ENCODE peak calls at places on chromosome 18, in seven cellular contexts. One of them, this sample, is unnamed.

GRCh38 chr18:68102117-68102516 is 585.6 kb upstream of the DSEL start:
- DNase-seq in activated CD8-positive, alpha-beta T cell treated with anti-CD3 and anti-CD28 coated beads for 36 hours: no peak
- DNase-seq in HCT116: no peak
- DNase-seq in B cell: no peak
- DNase-seq in brain microvascular endothelial cell: no peak
- DNase-seq in psoas muscle: no peak
- DNase-seq in heart left ventricle: no peak
- DNase-seq in this sample: no peak

GRCh38 chr18:61322265-61322873 is 10.9 kb upstream of the CDH20 start:
- DNase-seq in heart left ventricle: peak
- DNase-seq in psoas muscle: peak
- DNase-seq in HCT116: peak
- DNase-seq in brain microvascular endothelial cell: peak
- DNase-seq in B cell: peak
- DNase-seq in activated CD8-positive, alpha-beta T cell treated with anti-CD3 and anti-CD28 coated beads for 36 hours: peak
- DNase-seq in this sample: no peak

GRCh38 chr18:73677458-73677857 is 470.2 kb downstream of the FBXO15 start:
- DNase-seq in HCT116: no peak
- DNase-seq in psoas muscle: no peak
- DNase-seq in activated CD8-positive, alpha-beta T cell treated with anti-CD3 and anti-CD28 coated beads for 36 hours: no peak
- DNase-seq in brain microvascular endothelial cell: no peak
- DNase-seq in B cell: no peak
- DNase-seq in heart left ventricle: no peak
- DNase-seq in this sample: no peak

GRCh38 chr18:35949903-35950627 is 22.4 kb upstream of the RMP24 start:
- DNase-seq in HCT116: no peak
- DNase-seq in brain microvascular endothelial cell: peak
- DNase-seq in activated CD8-positive, alpha-beta T cell treated with anti-CD3 and anti-CD28 coated beads for 36 hours: peak
- DNase-seq in psoas muscle: peak
- DNase-seq in heart left ventricle: peak
- DNase-seq in B cell: peak
- DNase-seq in this sample: no peak

GRCh38 chr18:3667255-3668137 is 217.5 kb downstream of the TGIF1 start:
- DNase-seq in heart left ventricle: no peak
- DNase-seq in HCT116: no peak
- DNase-seq in psoas muscle: no peak
- DNase-seq in B cell: no peak
- DNase-seq in brain microvascular endothelial cell: no peak
- DNase-seq in activated CD8-positive, alpha-beta T cell treated with anti-CD3 and anti-CD28 coated beads for 36 hours: no peak
- DNase-seq in this sample: no peak

GRCh38 chr18:36312806-36313395 is 15.4 kb downstream of the FHOD3 start:
- DNase-seq in psoas muscle: peak
- DNase-seq in HCT116: no peak
- DNase-seq in heart left ventricle: no peak
- DNase-seq in B cell: no peak
- DNase-seq in brain microvascular endothelial cell: peak
- DNase-seq in activated CD8-positive, alpha-beta T cell treated with anti-CD3 and anti-CD28 coated beads for 36 hours: no peak
- DNase-seq in this sample: no peak

GRCh38 chr18:35525795-35526475 is 28.2 kb upstream of the INO80C start:
- DNase-seq in psoas muscle: no peak
- DNase-seq in HCT116: no peak
- DNase-seq in brain microvascular endothelial cell: no peak
- DNase-seq in B cell: no peak
- DNase-seq in heart left ventricle: peak
- DNase-seq in activated CD8-positive, alpha-beta T cell treated with anti-CD3 and anti-CD28 coated beads for 36 hours: no peak
- DNase-seq in this sample: no peak

GRCh38 chr18:35811896-35812295 is 160.6 kb upstream of the RMP24 start:
- DNase-seq in B cell: no peak
- DNase-seq in heart left ventricle: no peak
- DNase-seq in psoas muscle: no peak
- DNase-seq in activated CD8-positive, alpha-beta T cell treated with anti-CD3 and anti-CD28 coated beads for 36 hours: no peak
- DNase-seq in brain microvascular endothelial cell: no peak
- DNase-seq in HCT116: no peak
- DNase-seq in this sample: no peak

GRCh38 chr18:60196818-60197217 is 175.8 kb downstream of the MC4R start:
- DNase-seq in heart left ventricle: no peak
- DNase-seq in HCT116: no peak
- DNase-seq in psoas muscle: no peak
- DNase-seq in brain microvascular endothelial cell: no peak
- DNase-seq in activated CD8-positive, alpha-beta T cell treated with anti-CD3 and anti-CD28 coated beads for 36 hours: no peak
- DNase-seq in B cell: no peak
- DNase-seq in this sample: no peak

GRCh38 chr18:41324934-41325333 is 630.1 kb upstream of the PIK3C3 start:
- DNase-seq in B cell: no peak
- DNase-seq in brain microvascular endothelial cell: no peak
- DNase-seq in heart left ventricle: no peak
- DNase-seq in psoas muscle: no peak
- DNase-seq in HCT116: no peak
- DNase-seq in activated CD8-positive, alpha-beta T cell treated with anti-CD3 and anti-CD28 coated beads for 36 hours: no peak
- DNase-seq in this sample: no peak

GRCh38 chr18:9870431-9871023 is 15.2 kb upstream of the TXNDC2 start:
- DNase-seq in psoas muscle: no peak
- DNase-seq in activated CD8-positive, alpha-beta T cell treated with anti-CD3 and anti-CD28 coated beads for 36 hours: no peak
- DNase-seq in B cell: no peak
- DNase-seq in HCT116: no peak
- DNase-seq in brain microvascular endothelial cell: no peak
- DNase-seq in heart left ventricle: no peak
- DNase-seq in this sample: no peak

GRCh38 chr18:8826971-8827370 is 121.6 kb downstream of the MTCL1 start:
- DNase-seq in heart left ventricle: no peak
- DNase-seq in psoas muscle: no peak
- DNase-seq in B cell: no peak
- DNase-seq in HCT116: no peak
- DNase-seq in brain microvascular endothelial cell: no peak
- DNase-seq in activated CD8-positive, alpha-beta T cell treated with anti-CD3 and anti-CD28 coated beads for 36 hours: no peak
- DNase-seq in this sample: no peak

GRCh38 chr18:55509631-55510372 is 78.2 kb downstream of the TCF4 start:
- DNase-seq in psoas muscle: no peak
- DNase-seq in activated CD8-positive, alpha-beta T cell treated with anti-CD3 and anti-CD28 coated beads for 36 hours: no peak
- DNase-seq in brain microvascular endothelial cell: peak
- DNase-seq in HCT116: no peak
- DNase-seq in B cell: no peak
- DNase-seq in heart left ventricle: no peak
- DNase-seq in this sample: no peak

GRCh38 chr18:74175658-74176057 is 27.3 kb downstream of the TIMM21 start:
- DNase-seq in brain microvascular endothelial cell: no peak
- DNase-seq in HCT116: no peak
- DNase-seq in heart left ventricle: no peak
- DNase-seq in B cell: no peak
- DNase-seq in psoas muscle: no peak
- DNase-seq in activated CD8-positive, alpha-beta T cell treated with anti-CD3 and anti-CD28 coated beads for 36 hours: no peak
- DNase-seq in this sample: no peak

GRCh38 chr18:48519431-48520100 is 19.3 kb upstream of the CTIF start:
- DNase-seq in HCT116: no peak
- DNase-seq in B cell: no peak
- DNase-seq in brain microvascular endothelial cell: no peak
- DNase-seq in psoas muscle: no peak
- DNase-seq in activated CD8-positive, alpha-beta T cell treated with anti-CD3 and anti-CD28 coated beads for 36 hours: no peak
- DNase-seq in heart left ventricle: no peak
- DNase-seq in this sample: no peak

GRCh38 chr18:6203791-6204190 is 210.9 kb downstream of the L3MBTL4 start:
- DNase-seq in B cell: no peak
- DNase-seq in brain microvascular endothelial cell: no peak
- DNase-seq in activated CD8-positive, alpha-beta T cell treated with anti-CD3 and anti-CD28 coated beads for 36 hours: no peak
- DNase-seq in heart left ventricle: no peak
- DNase-seq in psoas muscle: no peak
- DNase-seq in HCT116: no peak
- DNase-seq in this sample: no peak

GRCh38 chr18:24846133-24846532 is 385.7 kb downstream of the HRH4 start:
- DNase-seq in activated CD8-positive, alpha-beta T cell treated with anti-CD3 and anti-CD28 coated beads for 36 hours: no peak
- DNase-seq in psoas muscle: no peak
- DNase-seq in brain microvascular endothelial cell: no peak
- DNase-seq in HCT116: no peak
- DNase-seq in B cell: no peak
- DNase-seq in heart left ventricle: no peak
- DNase-seq in this sample: no peak

GRCh38 chr18:24853076-24853475 is 392.6 kb downstream of the HRH4 start:
- DNase-seq in psoas muscle: no peak
- DNase-seq in brain microvascular endothelial cell: no peak
- DNase-seq in B cell: no peak
- DNase-seq in activated CD8-positive, alpha-beta T cell treated with anti-CD3 and anti-CD28 coated beads for 36 hours: no peak
- DNase-seq in HCT116: no peak
- DNase-seq in heart left ventricle: no peak
- DNase-seq in this sample: no peak

GRCh38 chr18:24850532-24850931 is 390.1 kb downstream of the HRH4 start:
- DNase-seq in brain microvascular endothelial cell: no peak
- DNase-seq in HCT116: no peak
- DNase-seq in B cell: no peak
- DNase-seq in psoas muscle: no peak
- DNase-seq in heart left ventricle: no peak
- DNase-seq in activated CD8-positive, alpha-beta T cell treated with anti-CD3 and anti-CD28 coated beads for 36 hours: no peak
- DNase-seq in this sample: no peak
- TF ChIP-seq CTCF in brain microvascular endothelial cell: no peak
- TF ChIP-seq CTCF in HCT116: no peak
- TF ChIP-seq CTCF in B cell: no peak
- TF ChIP-seq CTCF in psoas muscle: no peak
- TF ChIP-seq CTCF in heart left ventricle: no peak
- TF ChIP-seq CTCF in activated CD8-positive, alpha-beta T cell treated with anti-CD3 and anti-CD28 coated beads for 36 hours: no peak
- TF ChIP-seq CTCF in this sample: no peak

GRCh38 chr18:63346031-63346430 is 21.0 kb downstream of the KDSR start:
- DNase-seq in HCT116: no peak
- DNase-seq in activated CD8-positive, alpha-beta T cell treated with anti-CD3 and anti-CD28 coated beads for 36 hours: no peak
- DNase-seq in heart left ventricle: peak
- DNase-seq in psoas muscle: no peak
- DNase-seq in brain microvascular endothelial cell: no peak
- DNase-seq in B cell: no peak
- DNase-seq in this sample: no peak

GRCh38 chr18:63344918-63345317 is 22.1 kb downstream of the KDSR start:
- DNase-seq in heart left ventricle: no peak
- DNase-seq in psoas muscle: no peak
- DNase-seq in brain microvascular endothelial cell: no peak
- DNase-seq in activated CD8-positive, alpha-beta T cell treated with anti-CD3 and anti-CD28 coated beads for 36 hours: no peak
- DNase-seq in HCT116: no peak
- DNase-seq in B cell: no peak
- DNase-seq in this sample: no peak

GRCh38 chr18:63344263-63344662 is 22.7 kb downstream of the KDSR start:
- DNase-seq in brain microvascular endothelial cell: no peak
- DNase-seq in HCT116: no peak
- DNase-seq in activated CD8-positive, alpha-beta T cell treated with anti-CD3 and anti-CD28 coated beads for 36 hours: no peak
- DNase-seq in B cell: no peak
- DNase-seq in heart left ventricle: no peak
- DNase-seq in psoas muscle: no peak
- DNase-seq in this sample: no peak

GRCh38 chr18:63339920-63340484 is 20.4 kb upstream of the BCL2 start:
- DNase-seq in psoas muscle: no peak
- DNase-seq in activated CD8-positive, alpha-beta T cell treated with anti-CD3 and anti-CD28 coated beads for 36 hours: peak
- DNase-seq in heart left ventricle: no peak
- DNase-seq in HCT116: peak
- DNase-seq in B cell: no peak
- DNase-seq in brain microvascular endothelial cell: no peak
- DNase-seq in this sample: no peak

DNA sequence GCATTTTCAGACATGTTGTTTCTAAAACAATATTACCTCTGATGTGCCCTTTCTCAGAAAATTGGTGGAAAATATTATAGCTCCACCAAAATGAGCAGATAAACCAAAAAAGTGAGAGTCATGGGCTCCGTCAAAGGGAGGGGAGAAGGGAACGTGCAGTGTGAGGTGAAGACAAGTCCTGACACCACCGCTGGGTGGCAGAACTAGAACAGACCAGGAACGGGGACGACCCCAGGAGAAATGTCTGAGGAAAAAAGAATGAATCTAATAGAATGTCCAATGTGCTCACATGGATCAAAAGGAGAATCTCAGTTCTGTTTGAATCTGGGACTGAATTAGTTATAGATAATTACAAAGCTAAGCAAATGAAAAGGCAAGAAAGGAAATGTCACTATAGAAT is 22.6 kb upstream of the BCL2 start:
- DNase-seq in B cell: peak
- DNase-seq in psoas muscle: no peak
- DNase-seq in activated CD8-positive, alpha-beta T cell treated with anti-CD3 and anti-CD28 coated beads for 36 hours: peak
- DNase-seq in brain microvascular endothelial cell: no peak
- DNase-seq in heart left ventricle: peak
- DNase-seq in HCT116: no peak
- DNase-seq in this sample: no peak
- TF ChIP-seq CTCF in B cell: peak
- TF ChIP-seq CTCF in psoas muscle: peak
- TF ChIP-seq CTCF in activated CD8-positive, alpha-beta T cell treated with anti-CD3 and anti-CD28 coated beads for 36 hours: peak
- TF ChIP-seq CTCF in brain microvascular endothelial cell: peak
- TF ChIP-seq CTCF in heart left ventricle: peak
- TF ChIP-seq CTCF in HCT116: peak
- TF ChIP-seq CTCF in this sample: peak

DNA sequence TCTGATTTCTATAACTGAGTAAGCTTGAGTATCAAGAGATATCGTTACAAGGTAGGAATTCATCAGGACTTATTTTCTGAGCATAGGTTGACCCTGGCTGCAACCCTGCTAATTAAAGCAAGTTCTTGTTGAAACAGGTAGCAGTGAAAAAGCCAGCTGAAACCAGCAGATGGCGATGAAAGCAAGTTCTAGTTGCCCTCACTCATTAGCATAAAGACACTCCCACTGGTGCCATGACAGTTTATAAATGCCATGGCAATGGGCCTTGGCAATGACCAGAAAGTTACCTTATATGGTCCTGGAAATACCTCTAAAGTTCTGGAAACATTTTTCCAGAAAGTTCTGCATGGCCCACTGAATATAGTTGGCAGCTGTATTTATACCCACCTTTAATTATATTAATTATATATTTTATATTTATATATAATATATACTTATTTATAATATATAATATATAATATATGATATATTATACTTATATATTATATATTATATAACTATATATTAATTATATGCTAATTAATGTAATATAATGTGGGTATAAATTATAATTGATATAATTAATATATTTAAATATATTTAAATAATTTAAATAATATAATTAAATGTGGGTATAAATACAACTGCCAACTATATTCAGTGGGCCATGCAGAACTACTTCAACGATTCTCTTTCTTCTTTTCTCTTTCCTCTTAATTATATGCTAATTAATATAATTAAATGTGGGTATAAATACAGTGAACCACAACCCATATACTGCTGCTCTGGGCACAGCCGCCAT is 188.0 kb downstream of the CDH7 start:
- DNase-seq in activated CD8-positive, alpha-beta T cell treated with anti-CD3 and anti-CD28 coated beads for 36 hours: peak
- DNase-seq in HCT116: peak
- DNase-seq in brain microvascular endothelial cell: peak
- DNase-seq in psoas muscle: no peak
- DNase-seq in B cell: no peak
- DNase-seq in heart left ventricle: no peak
- DNase-seq in this sample: no peak
- TF ChIP-seq CTCF in activated CD8-positive, alpha-beta T cell treated with anti-CD3 and anti-CD28 coated beads for 36 hours: no peak
- TF ChIP-seq CTCF in HCT116: no peak
- TF ChIP-seq CTCF in brain microvascular endothelial cell: peak
- TF ChIP-seq CTCF in psoas muscle: no peak
- TF ChIP-seq CTCF in B cell: no peak
- TF ChIP-seq CTCF in heart left ventricle: no peak
- TF ChIP-seq CTCF in this sample: peak

GRCh38 chr18:52287151-52287550 is 52.8 kb upstream of the DCC start:
- DNase-seq in HCT116: no peak
- DNase-seq in brain microvascular endothelial cell: no peak
- DNase-seq in psoas muscle: no peak
- DNase-seq in activated CD8-positive, alpha-beta T cell treated with anti-CD3 and anti-CD28 coated beads for 36 hours: no peak
- DNase-seq in B cell: no peak
- DNase-seq in heart left ventricle: no peak
- DNase-seq in this sample: no peak

GRCh38 chr18:52286675-52287074 is 53.3 kb upstream of the DCC start:
- DNase-seq in psoas muscle: no peak
- DNase-seq in activated CD8-positive, alpha-beta T cell treated with anti-CD3 and anti-CD28 coated beads for 36 hours: no peak
- DNase-seq in B cell: no peak
- DNase-seq in HCT116: no peak
- DNase-seq in brain microvascular endothelial cell: no peak
- DNase-seq in heart left ventricle: no peak
- DNase-seq in this sample: no peak

GRCh38 chr18:52283927-52284326 is 56.1 kb upstream of the DCC start:
- DNase-seq in HCT116: no peak
- DNase-seq in psoas muscle: no peak
- DNase-seq in heart left ventricle: no peak
- DNase-seq in activated CD8-positive, alpha-beta T cell treated with anti-CD3 and anti-CD28 coated beads for 36 hours: no peak
- DNase-seq in B cell: no peak
- DNase-seq in brain microvascular endothelial cell: no peak
- DNase-seq in this sample: no peak

GRCh38 chr18:52288403-52289004 is 51.5 kb upstream of the DCC start:
- DNase-seq in HCT116: no peak
- DNase-seq in brain microvascular endothelial cell: no peak
- DNase-seq in B cell: no peak
- DNase-seq in activated CD8-positive, alpha-beta T cell treated with anti-CD3 and anti-CD28 coated beads for 36 hours: peak
- DNase-seq in heart left ventricle: no peak
- DNase-seq in psoas muscle: no peak
- DNase-seq in this sample: no peak
- TF ChIP-seq CTCF in HCT116: peak
- TF ChIP-seq CTCF in brain microvascular endothelial cell: peak
- TF ChIP-seq CTCF in B cell: peak
- TF ChIP-seq CTCF in activated CD8-positive, alpha-beta T cell treated with anti-CD3 and anti-CD28 coated beads for 36 hours: peak
- TF ChIP-seq CTCF in heart left ventricle: peak
- TF ChIP-seq CTCF in psoas muscle: peak
- TF ChIP-seq CTCF in this sample: peak

This sample was measured in CD14-positive monocyte.